ENCODE peak calls at places on chromosomes 13 and 19, in five cellular contexts. U, G, I, M and S are unnamed samples.

GRCh38 chr19:13172335-13173128 is 22.3 kb downstream of the IER2 start:
- DNase-seq in I (peak; percentile 92), M (no peak), G (peak; percentile 68), U (peak; percentile 85), S (no peak)

GRCh38 chr19:1231729-1232128 is 6.1 kb downstream of the CBARP start:
- DNase-seq in G (no peak), M (no peak), I (no peak), U (no peak), S (no peak)

GRCh38 chr19:58003153-58003828 is 671 bp upstream of the ZNF606 start:
- DNase-seq in I (no peak), M (no peak), G (no peak), U (peak; percentile 42), S (no peak)

GRCh38 chr19:15290149-15290548 is 42.2 kb downstream of the BRD4 start:
- DNase-seq in U (no peak), I (no peak), M (no peak), G (no peak), S (no peak)

GRCh38 chr19:15265849-15266248 is 33.6 kb upstream of the EPHX3 start:
- DNase-seq in M (no peak), I (peak; percentile 66), U (peak; percentile 99), G (no peak), S (no peak)

GRCh38 chr19:3146677-3147100 is 10.9 kb downstream of the GNA15 start:
- DNase-seq in U (no peak), I (peak; percentile 43), M (peak; percentile 21), G (peak; percentile 68), S (peak; percentile 65)

GRCh38 chr19:43618921-43619261 is 538 bp downstream of the ZNF428 start:
- DNase-seq in U (no peak), M (peak; percentile 61), G (no peak), I (peak; percentile 65), S (peak; percentile 82)

GRCh38 chr19:44903216-44903601 is 2.4 kb upstream of the APOE start:
- DNase-seq in G (no peak), U (no peak), I (no peak), M (no peak), S (no peak)

GRCh38 chr13:93700115-93700514 is 473.5 kb downstream of the GPC6 start:
- DNase-seq in U (peak; percentile 45), M (no peak), I (no peak), G (no peak), S (no peak)

GRCh38 chr13:33677215-33677614 is 140.7 kb upstream of the RFC3 start:
- DNase-seq in G (no peak), M (no peak), U (no peak), I (no peak), S (no peak)

GRCh38 chr13:49972709-49973108 is 24.1 kb upstream of the TRIM13 start:
- DNase-seq in I (no peak), U (no peak), M (no peak), G (no peak), S (no peak)

GRCh38 chr19:21335721-21336120 is 6.5 kb upstream of the ZNF708 start:
- DNase-seq in U (no peak), G (no peak), I (no peak), M (no peak), S (no peak)

GRCh38 chr13:101579291-101579802 is 126.9 kb downstream of the ITGBL1 start:
- DNase-seq in M (no peak), U (peak; percentile 65), I (no peak), G (no peak), S (no peak)

GRCh38 chr19:42794751-42795150 is 29.3 kb upstream of the PSG8 start:
- DNase-seq in I (no peak), M (no peak), G (no peak), U (no peak), S (no peak)

GRCh38 chr13:42808572-42808971 is 27.2 kb downstream of the FAM216B start:
- DNase-seq in I (no peak), G (no peak), M (no peak), U (no peak), S (no peak)

GRCh38 chr19:2627855-2628254 is 74.6 kb downstream of the GNG7 start:
- DNase-seq in U (peak; percentile 39), G (no peak), M (no peak), I (no peak), S (no peak)

GRCh38 chr19:4976412-4977298 is 7.7 kb downstream of the KDM4B start:
- DNase-seq in I (peak; percentile 45), M (no peak), U (peak; percentile 99), G (no peak), S (no peak)

GRCh38 chr19:38691938-38692457 is 44.5 kb downstream of the ACTN4 start:
- DNase-seq in G (no peak), I (no peak), U (peak; percentile 96), M (no peak), S (no peak)

GRCh38 chr13:83065136-83065535 is 817.1 kb downstream of the SLITRK1 start:
- DNase-seq in G (no peak), M (no peak), U (peak; percentile 97), I (no peak), S (no peak)

GRCh38 chr13:105579821-105580707 is 955.4 kb downstream of the EFNB2 start:
- DNase-seq in I (no peak), M (no peak), U (no peak), G (no peak), S (no peak)

GRCh38 chr19:2507109-2507508 is 31.2 kb downstream of the GADD45B start:
- DNase-seq in I (peak; percentile 70), U (peak; percentile 81), G (no peak), M (no peak), S (peak; percentile 35)

GRCh38 chr19:6066661-6067646 is 43.3 kb downstream of the RFX2 start:
- DNase-seq in G (peak; percentile 56), M (no peak), I (peak; percentile 89), U (peak; percentile 87), S (no peak)

GRCh38 chr13:19591864-19592263 is 30.5 kb upstream of the TPTE2 start:
- DNase-seq in G (no peak), U (no peak), I (no peak), M (no peak), S (no peak)

GRCh38 chr19:57099199-57099661 is 20.6 kb upstream of the USP29 start:
- DNase-seq in G (peak; percentile 66), M (peak; percentile 14), I (peak; percentile 55), U (peak; percentile 38), S (peak; percentile 36)

GRCh38 chr13:32650705-32651311 is 64.6 kb downstream of the PDS5B start:
- DNase-seq in I (peak; percentile 62), M (peak; percentile 64), U (peak; percentile 83), G (peak; percentile 25), S (peak; percentile 63)

GRCh38 chr19:48878219-48879024 is 6.2 kb downstream of the PPP1R15A start:
- DNase-seq in M (no peak), G (peak; percentile 60), I (no peak), U (peak; percentile 63), S (no peak)

GRCh38 chr13:74270018-74270417 is 135.8 kb upstream of the KLF12 start:
- DNase-seq in I (no peak), U (no peak), M (no peak), G (no peak), S (no peak)

GRCh38 chr19:28715157-28715556 is 497.8 kb downstream of the UQCRFS1 start:
- DNase-seq in M (no peak), G (no peak), I (no peak), U (no peak), S (no peak)

GRCh38 chr13:78600317-78600899 is 2.9 kb downstream of the POU4F1 start:
- DNase-seq in I (no peak), M (no peak), G (no peak), U (peak; percentile 5), S (no peak)
- H3K27me3 ChIP-seq in I (peaks cover 91% of the 10 kb centered on the region), M (no peaks in the 10 kb centered on the region), G (no peaks in the 10 kb centered on the region), U (peaks cover 89% of the 10 kb centered on the region), S (peaks cover 13% of the 10 kb centered on the region)

DNA sequence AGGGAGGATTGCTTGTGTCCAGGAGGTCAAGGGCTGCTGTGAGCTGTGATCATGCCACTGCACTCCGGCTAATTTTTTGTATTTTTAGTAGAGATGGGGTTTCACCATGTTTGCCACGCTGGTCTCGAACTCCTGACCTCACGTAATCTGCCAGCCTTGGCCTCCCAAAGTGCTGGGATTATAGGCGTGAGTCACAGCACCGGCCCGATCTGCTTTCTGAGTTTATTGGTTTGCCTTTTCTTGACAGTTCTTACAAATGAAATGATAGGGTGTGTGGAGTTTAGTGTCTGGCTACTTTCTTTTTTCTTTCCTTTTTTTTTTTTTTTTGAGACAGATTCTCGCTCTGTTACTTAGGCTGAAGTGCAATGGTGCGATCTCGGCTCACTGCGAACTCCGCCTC is 848 bp downstream of the C19orf44 start:
- DNase-seq in U (no peak), G (no peak), M (no peak), I (no peak), S (no peak)
- H3K9ac ChIP-seq in U (no peak overlapping the region), G (peak overlapping the region; percentile 49), M (no peak overlapping the region), I (no peak overlapping the region), S (peak overlapping the region; percentile 66)

GRCh38 chr13:94712287-94712811 is at the start of gene SOX21:
- DNase-seq in U (peak; percentile 39), G (no peak), I (no peak), M (no peak), S (no peak)

GRCh38 chr13:94712812-94713555 is 639 bp upstream of the SOX21 start:
- DNase-seq in M (no peak), G (no peak), U (peak; percentile 59), I (no peak), S (no peak)

GRCh38 chr13:94716016-94716415 is 3.7 kb upstream of the SOX21 start:
- DNase-seq in U (no peak), I (no peak), M (no peak), G (no peak), S (no peak)

GRCh38 chr13:94711561-94712286 is 621 bp downstream of the SOX21 start:
- DNase-seq in I (no peak), U (peak; percentile 37), G (peak; percentile 47), M (no peak), S (no peak)

DNA sequence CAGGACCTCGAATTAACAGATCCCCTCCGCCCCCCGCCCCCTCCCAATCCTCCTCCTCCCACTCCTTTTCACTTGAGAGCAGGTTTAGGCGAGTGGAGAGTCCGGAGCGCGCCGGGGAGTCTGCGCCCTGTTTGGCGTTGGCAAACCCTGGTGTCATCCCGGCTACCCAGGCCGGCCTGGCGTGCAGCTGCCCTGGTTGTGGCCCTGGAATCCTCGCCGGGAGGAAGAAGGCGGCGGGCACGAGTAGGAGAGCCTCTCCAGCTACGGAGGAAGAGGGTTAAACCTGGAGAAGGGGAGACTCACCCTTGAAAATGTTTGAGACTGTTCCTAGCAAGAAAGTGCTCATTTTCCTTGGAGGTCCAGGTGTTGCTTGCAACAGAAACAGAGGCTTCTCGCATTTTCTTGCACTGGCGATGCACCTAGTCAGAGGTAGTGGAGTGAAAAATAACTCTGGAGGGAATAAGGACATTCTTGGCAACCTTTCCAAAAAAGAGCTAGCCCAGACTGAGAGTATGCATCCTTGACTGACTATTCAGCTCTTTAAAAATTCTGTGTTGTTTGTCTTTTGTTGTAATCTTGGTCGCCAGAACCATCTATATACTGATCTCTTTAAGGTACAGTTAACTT is 1.3 kb upstream of the SOX21 start:
- DNase-seq in G (no peak), I (no peak), M (no peak), U (no peak), S (no peak)
- H3K27me3 ChIP-seq in G (peaks cover 22% of the 10 kb centered on the region), I (peaks cover 66% of the 10 kb centered on the region), M (no peaks in the 10 kb centered on the region), U (peaks cover 38% of the 10 kb centered on the region), S (no peaks in the 10 kb centered on the region)

DNA sequence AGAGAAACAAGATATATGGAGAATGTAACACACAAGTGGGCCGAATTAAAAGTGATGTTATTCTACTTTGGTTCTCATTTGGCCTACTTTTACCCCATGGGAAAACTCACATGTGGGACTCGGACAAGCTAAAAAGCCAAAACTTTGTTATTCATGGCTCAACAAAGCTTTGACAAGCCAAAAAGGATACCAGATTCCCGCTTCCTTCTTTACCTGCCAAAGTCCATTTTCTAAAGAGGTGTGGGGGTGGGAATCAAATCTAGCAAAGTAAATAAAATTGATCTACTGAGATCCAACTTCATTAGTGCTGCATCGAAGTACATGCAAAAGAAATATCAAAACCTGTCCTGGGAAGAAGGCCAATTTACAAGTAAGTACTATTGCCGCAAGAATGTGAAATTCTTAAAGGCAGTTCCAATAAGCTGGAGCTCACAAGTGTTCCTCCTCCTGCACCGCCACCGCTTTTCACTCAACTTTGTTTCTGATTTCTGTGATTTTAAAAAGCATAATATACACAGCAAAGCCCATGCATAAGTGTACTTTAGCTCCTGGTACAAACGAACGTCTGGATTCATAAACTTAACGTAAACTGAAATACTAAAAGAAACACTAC is 1.1 kb downstream of the LNX2 start:
- DNase-seq in I (peak; percentile 29), G (no peak), M (no peak), U (peak; percentile 63), S (no peak)
- H3K9ac ChIP-seq in I (peak overlapping the region; percentile 95), G (peak overlapping the region; percentile 61), M (peak overlapping the region; percentile 63), U (no peak overlapping the region), S (peak overlapping the region; percentile 85)